ENCODE peak calls at places on chromosomes 6 and 20, in five cellular contexts. Y, X, Q, S and I are unnamed samples. For H3K4me1, the result is how much of the 10 kb centered on the place peaks cover.

GRCh38 chr20:62775206-62775605 is 21.1 kb upstream of the MRGBP start:
- DNase-seq in S (no peak), X (no peak), Q (no peak), Y (no peak), I (no peak)

GRCh38 chr6:11921017-11921438 is 91.1 kb upstream of the HIVEP1 start:
- DNase-seq in Q (peak), S (no peak), X (peak), Y (no peak), I (no peak)

GRCh38 chr6:12288844-12289654 is 1.1 kb upstream of the EDN1 start:
- DNase-seq in Q (peak), S (peak), Y (no peak), X (peak), I (no peak)

GRCh38 chr6:89433637-89434499 is 916 bp downstream of the ANKRD6 start:
- DNase-seq in Q (peak), X (no peak), Y (peak), S (no peak), I (no peak)

GRCh38 chr6:29908341-29908662 is 34.0 kb upstream of the HLA-A start:
- DNase-seq in Q (no peak), Y (no peak), S (no peak), X (no peak), I (peak)

GRCh38 chr20:29878777-29879442 is 1378.6 kb upstream of the DEFB115 start:
- DNase-seq in Q (peak), Y (peak), X (no peak), S (no peak), I (peak)

GRCh38 chr6:156430361-156430760 is 346.8 kb upstream of the ARID1B start:
- DNase-seq in Q (no peak), X (no peak), S (no peak), Y (no peak), I (no peak)

GRCh38 chr6:166277021-166277420 is 31.2 kb downstream of the PRR18 start:
- DNase-seq in S (no peak), Y (no peak), Q (no peak), X (no peak), I (peak)

GRCh38 chr6:53928641-53929339 is 134.0 kb downstream of the LRRC1 start:
- DNase-seq in S (no peak), Q (no peak), X (peak), Y (no peak), I (no peak)

GRCh38 chr20:58682656-58683055 is 9.9 kb upstream of the NPEPL1 start:
- DNase-seq in Y (no peak), X (no peak), S (peak), Q (no peak), I (no peak)

GRCh38 chr6:56329296-56330050 is 82.1 kb upstream of the COL21A1 start:
- DNase-seq in Y (no peak), X (peak), S (no peak), Q (no peak), I (no peak)

GRCh38 chr6:27669278-27669797 is 196.4 kb upstream of the ZNF184 start:
- DNase-seq in Y (no peak), X (peak), Q (no peak), S (peak), I (no peak)

GRCh38 chr6:153735761-153736160 is 303.3 kb upstream of the OPRM1 start:
- DNase-seq in S (no peak), Q (no peak), X (no peak), Y (no peak), I (no peak)

GRCh38 chr6:34391023-34391485 is 1.4 kb downstream of the NUDT3 start:
- DNase-seq in S (no peak), Y (peak), Q (peak), X (peak), I (no peak)

GRCh38 chr20:37341632-37342031 is 4.3 kb upstream of the SRC start:
- DNase-seq in Q (no peak), S (no peak), Y (peak), X (no peak), I (no peak)

GRCh38 chr6:83546636-83547035 is 34.3 kb downstream of the PRSS35 start:
- DNase-seq in Q (peak), X (no peak), S (no peak), Y (no peak), I (no peak)

GRCh38 chr6:133964052-133964451 is 11.0 kb downstream of the TBPL1 start:
- DNase-seq in Q (no peak), Y (no peak), S (no peak), X (peak), I (no peak)

GRCh38 chr6:55918639-55919038 is 43.2 kb upstream of the BMP5 start:
- DNase-seq in Q (no peak), S (no peak), X (no peak), Y (no peak), I (no peak)

GRCh38 chr20:48377940-48378339 is 449.9 kb downstream of the PREX1 start:
- DNase-seq in S (no peak), Y (no peak), Q (no peak), X (no peak), I (no peak)

GRCh38 chr6:15400572-15401004 is 154.7 kb downstream of the JARID2 start:
- DNase-seq in Q (peak), X (peak), Y (peak), S (no peak), I (no peak)

GRCh38 chr20:8124639-8125038 is 7.4 kb upstream of the PLCB1 start:
- DNase-seq in S (no peak), Y (no peak), Q (no peak), X (no peak), I (no peak)

GRCh38 chr6:42520786-42521607 is 42.8 kb upstream of the UBR2 start:
- DNase-seq in Y (no peak), S (no peak), Q (no peak), X (no peak), I (no peak)

GRCh38 chr20:3739926-3740599 is 7.6 kb downstream of the HSPA12B start:
- DNase-seq in Q (no peak), Y (no peak), X (no peak), S (no peak), I (no peak)

GRCh38 chr20:50425076-50425475 is 85.1 kb upstream of the PTPN1 start:
- DNase-seq in Q (no peak), S (no peak), X (no peak), Y (no peak), I (no peak)

GRCh38 chr6:45436544-45437440 is 59.1 kb upstream of the SUPT3H start:
- DNase-seq in Q (no peak), Y (no peak), X (peak), S (no peak), I (no peak)

GRCh38 chr6:152585236-152585635 is 51.9 kb downstream of the SYNE1 start:
- DNase-seq in X (no peak), Q (no peak), Y (no peak), S (no peak), I (no peak)

GRCh38 chr6:147135211-147135672 is 69.0 kb upstream of the STXBP5 start:
- DNase-seq in Y (no peak), Q (no peak), X (no peak), S (no peak), I (no peak)

GRCh38 chr6:42928748-42929087 is 562 bp upstream of the CNPY3 start:
- DNase-seq in S (peak), X (no peak), Y (no peak), Q (no peak), I (no peak)

GRCh38 chr6:131997450-131998153 is 46.4 kb upstream of the CCN2 start:
- DNase-seq in X (no peak), S (no peak), Y (no peak), Q (no peak), I (no peak)

GRCh38 chr6:73088138-73088813 is 137.0 kb downstream of the KHDC1L start:
- DNase-seq in Q (no peak), Y (no peak), X (no peak), S (no peak), I (no peak)

GRCh38 chr20:61332016-61332975 is 80.2 kb downstream of the CDH4 start:
- DNase-seq in X (no peak), S (no peak), Y (peak), Q (no peak), I (no peak)

GRCh38 chr20:64065062-64065972 is 2.3 kb downstream of the TCEA2 start:
- DNase-seq in Y (no peak), X (no peak), S (no peak), Q (no peak), I (no peak)

GRCh38 chr6:52641826-52642225 is 29.1 kb upstream of the TMEM14A start:
- DNase-seq in Q (no peak), Y (no peak), S (no peak), X (peak), I (no peak)

GRCh38 chr6:134938896-134939295 is 11.0 kb downstream of the ALDH8A1 start:
- DNase-seq in S (no peak), Y (no peak), Q (no peak), X (no peak), I (no peak)

GRCh38 chr6:33126101-33126714 is 50.4 kb downstream of the HLA-DPB1 start:
- DNase-seq in X (peak), Q (peak), Y (peak), S (no peak), I (no peak)

GRCh38 chr20:49583669-49584417 is 15.9 kb upstream of the PTGIS start:
- DNase-seq in Q (peak), X (peak), S (peak), Y (no peak), I (peak)

GRCh38 chr20:13008761-13009681 is at the start of gene SPTLC3:
- DNase-seq in Q (peak), Y (no peak), X (peak), S (no peak), I (no peak)

GRCh38 chr6:100880149-100880900 is 804 bp downstream of the ASCC3 start:
- DNase-seq in Q (no peak), S (no peak), X (peak), Y (no peak), I (no peak)

GRCh38 chr6:167893416-167893815 is 66.7 kb downstream of the AFDN start:
- DNase-seq in Q (no peak), X (no peak), Y (no peak), S (no peak), I (no peak)

GRCh38 chr6:158188591-158188990 is 20.4 kb downstream of the GTF2H5 start:
- DNase-seq in Y (no peak), X (no peak), Q (no peak), S (no peak), I (no peak)

GRCh38 chr6:158185729-158186456 is 17.7 kb downstream of the GTF2H5 start:
- DNase-seq in X (no peak), S (no peak), Y (no peak), Q (no peak), I (no peak)

DNA sequence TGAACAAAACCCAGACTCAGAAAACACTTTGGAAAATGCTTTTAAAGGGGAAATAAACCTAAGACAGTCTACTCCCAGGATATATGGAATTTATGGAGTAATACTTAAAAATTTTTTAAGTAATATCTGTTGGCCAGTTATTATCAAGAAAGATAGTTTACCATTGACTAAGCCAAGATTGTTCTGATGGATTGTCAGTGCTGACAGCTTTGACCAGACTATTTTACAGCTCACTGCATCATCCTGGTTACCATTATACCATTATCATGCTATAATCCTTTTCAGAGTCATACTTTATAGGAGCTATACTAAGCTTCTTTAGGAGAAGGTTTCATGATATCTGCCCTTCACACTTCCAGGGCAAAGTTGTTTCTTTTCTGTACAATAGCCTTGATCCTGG is 16.4 kb downstream of the GTF2H5 start:
- DNase-seq in X (no peak), S (no peak), Y (no peak), Q (no peak), I (no peak)
- H3K4me1 ChIP-seq in X (under half), S (under half), Y (under half), Q (under half), I (under half)

GRCh38 chr20:210809-211502 is 16.1 kb upstream of the DEFB129 start:
- DNase-seq in Y (no peak), S (no peak), Q (no peak), X (no peak), I (no peak)
- TF ChIP-seq POLR2AphosphoS5 in Y (no peak), S (no peak), Q (no peak), X (no peak), I (no peak)

GRCh38 chr20:45341939-45342862 is 6.0 kb downstream of the SDC4 start:
- DNase-seq in Y (no peak), Q (peak), X (peak), S (no peak), I (no peak)
- H3K4me1 ChIP-seq in Y (half or more), Q (half or more), X (half or more), S (half or more), I (half or more)

GRCh38 chr20:2692036-2692885 is at the start of gene EBF4:
- DNase-seq in Y (peak), S (no peak), Q (peak), X (peak), I (no peak)
- TF ChIP-seq POLR2AphosphoS5 in Y (peak), S (no peak), Q (no peak), X (no peak), I (no peak)